ENCODE peak calls at places on chromosome 16, in four cellular contexts. I is CD8-positive, alpha-beta T cell; E is AG04450; M is heart right ventricle. C is an unnamed sample.

GRCh38 chr16:88972349-88972748 is 4.7 kb downstream of the CBFA2T3 start:
- DNase-seq in I (no peak), E (no peak), M (no peak), C (no peak)

GRCh38 chr16:69260019-69260418 is 51.1 kb upstream of the VPS4A start:
- DNase-seq in I (no peak), E (no peak), M (no peak), C (no peak)

GRCh38 chr16:86523166-86523740 is 12.9 kb downstream of the FOXF1 start:
- DNase-seq in I (no peak), E (no peak), M (no peak), C (no peak)

GRCh38 chr16:1537763-1538289 is 4.4 kb downstream of the TMEM204 start:
- DNase-seq in I (peak), E (no peak), M (peak), C (no peak)

GRCh38 chr16:4537376-4538066 is 1.1 kb downstream of the CDIP1 start:
- DNase-seq in I (no peak), E (no peak), M (peak), C (no peak)

GRCh38 chr16:57235128-57236092 is 9.6 kb upstream of the ARL2BP start:
- DNase-seq in I (no peak), E (peak), M (no peak), C (no peak)

GRCh38 chr16:75250089-75250808 is 1.2 kb downstream of the BCAR1 start:
- DNase-seq in I (no peak), E (no peak), M (peak), C (no peak)

GRCh38 chr16:57372372-57373116 is at the start of gene CX3CL1:
- DNase-seq in I (no peak), E (no peak), M (peak), C (no peak)

GRCh38 chr16:31537362-31537921 is 9.7 kb downstream of the AHSP start:
- DNase-seq in I (no peak), E (no peak), M (peak), C (no peak)

GRCh38 chr16:4218202-4218601 is 23.7 kb downstream of the SRL start:
- DNase-seq in I (no peak), E (no peak), M (no peak), C (no peak)

GRCh38 chr16:23369416-23369815 is 67.3 kb downstream of the SCNN1B start:
- DNase-seq in I (no peak), E (no peak), M (no peak), C (no peak)

GRCh38 chr16:51374790-51375189 is 223.7 kb upstream of the SALL1 start:
- DNase-seq in I (no peak), E (no peak), M (no peak), C (no peak)

GRCh38 chr16:51374346-51374745 is 223.3 kb upstream of the SALL1 start:
- DNase-seq in I (no peak), E (peak), M (no peak), C (peak)

GRCh38 chr16:51376080-51376479 is 225.0 kb upstream of the SALL1 start:
- DNase-seq in I (no peak), E (no peak), M (no peak), C (no peak)
- TF ChIP-seq CTCF in I (no peak), E (peak), M (no peak), C (no peak)

DNA sequence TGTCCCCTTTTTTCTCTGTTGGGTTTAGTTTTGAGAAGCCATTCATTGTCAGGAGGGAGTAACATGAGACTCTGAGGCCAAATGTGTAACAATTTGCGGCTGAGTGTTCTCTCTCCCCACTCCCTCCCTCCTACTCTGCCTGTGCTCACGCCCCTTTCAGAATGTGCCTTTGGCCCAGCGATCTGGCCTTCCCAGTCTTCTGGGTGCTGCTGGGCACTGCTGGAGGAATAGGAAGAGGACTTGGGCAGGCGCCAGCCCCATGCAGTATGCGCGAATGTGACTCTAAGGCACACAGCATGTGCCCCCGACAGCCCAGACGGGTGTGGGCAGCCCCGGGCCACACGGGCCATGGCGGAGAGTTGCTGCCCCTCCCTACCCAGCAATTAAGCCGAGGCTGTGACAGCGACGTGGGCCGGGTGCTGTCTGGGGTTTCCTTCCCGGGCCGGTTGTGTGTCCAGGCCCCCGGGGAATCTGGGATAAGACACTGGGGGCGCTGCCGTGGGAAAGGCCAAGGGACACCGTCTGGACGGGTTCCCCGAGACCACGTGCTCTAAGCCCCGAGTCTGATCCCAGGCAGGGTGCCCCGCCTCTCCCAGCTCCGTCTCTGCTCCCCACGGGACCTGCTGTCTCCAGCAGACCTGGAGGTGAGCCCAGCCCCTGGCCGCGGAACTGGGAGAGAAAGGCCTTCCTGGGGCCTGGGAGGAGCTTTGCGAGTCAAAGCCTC is 92.4 kb downstream of the IRX3 start:
- DNase-seq in I (no peak), E (no peak), M (peak), C (no peak)
- H3K4me3 ChIP-seq in I (no peak), E (no peak), M (peak), C (peak)

GRCh38 chr16:67100569-67101300 is 9.0 kb upstream of the PHAF1 start:
- DNase-seq in I (no peak), E (no peak), M (no peak), C (no peak)
- TF ChIP-seq CTCF in I (peak), E (peak), M (peak), C (peak)

DNA sequence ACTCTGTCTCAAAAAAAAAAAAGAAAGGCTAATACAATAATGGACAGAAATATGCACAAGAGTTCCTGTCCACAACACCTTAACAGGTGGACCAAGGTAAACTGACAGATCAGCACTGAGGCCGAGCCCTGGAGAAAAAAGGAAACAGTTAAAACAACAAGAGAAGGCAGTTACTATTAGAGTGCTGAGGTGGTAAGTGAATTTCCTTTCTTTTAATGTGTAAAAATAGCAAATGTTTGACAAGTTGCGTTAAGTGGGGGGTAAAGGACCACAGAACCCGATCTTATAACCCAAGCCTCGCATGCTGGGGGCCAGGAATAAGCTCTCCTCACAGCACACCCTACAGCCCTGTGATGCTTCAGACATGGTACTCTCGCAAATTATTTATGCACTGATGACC is 24.8 kb downstream of the TXNDC11 start:
- DNase-seq in I (no peak), E (no peak), M (no peak), C (no peak)
- H3K4me3 ChIP-seq in I (no peak), E (no peak), M (no peak), C (no peak)

GRCh38 chr16:62058412-62058811 is 22.2 kb upstream of the CDH8 start:
- DNase-seq in I (no peak), E (no peak), M (no peak), C (no peak)
- TF ChIP-seq CTCF in I (no peak), E (no peak), M (no peak), C (no peak)

GRCh38 chr16:58832496-58832895 is 98.4 kb upstream of the GOT2 start:
- DNase-seq in I (no peak), E (no peak), M (no peak), C (no peak)

DNA sequence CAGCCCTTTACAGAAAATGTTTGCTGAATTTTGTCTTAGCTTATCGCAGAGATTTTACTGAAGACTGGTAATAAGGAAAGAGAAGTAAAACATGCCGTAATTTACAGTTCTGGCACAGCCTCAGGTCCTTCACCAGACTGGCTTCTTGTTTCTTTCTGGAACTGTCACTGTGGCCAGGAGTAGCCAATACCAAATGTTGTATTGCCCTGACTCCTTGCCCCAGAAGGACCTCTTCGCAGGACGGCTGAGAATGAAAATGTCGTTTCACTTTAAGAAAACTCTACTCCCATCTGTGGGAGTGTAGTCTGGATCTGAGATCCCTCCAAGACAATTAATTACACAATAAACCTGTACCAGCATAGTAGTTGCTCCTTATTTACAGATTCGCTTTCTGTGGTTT is 95.0 kb upstream of the GOT2 start:
- DNase-seq in I (no peak), E (no peak), M (no peak), C (no peak)
- H3K4me3 ChIP-seq in I (no peak), E (no peak), M (no peak), C (no peak)

DNA sequence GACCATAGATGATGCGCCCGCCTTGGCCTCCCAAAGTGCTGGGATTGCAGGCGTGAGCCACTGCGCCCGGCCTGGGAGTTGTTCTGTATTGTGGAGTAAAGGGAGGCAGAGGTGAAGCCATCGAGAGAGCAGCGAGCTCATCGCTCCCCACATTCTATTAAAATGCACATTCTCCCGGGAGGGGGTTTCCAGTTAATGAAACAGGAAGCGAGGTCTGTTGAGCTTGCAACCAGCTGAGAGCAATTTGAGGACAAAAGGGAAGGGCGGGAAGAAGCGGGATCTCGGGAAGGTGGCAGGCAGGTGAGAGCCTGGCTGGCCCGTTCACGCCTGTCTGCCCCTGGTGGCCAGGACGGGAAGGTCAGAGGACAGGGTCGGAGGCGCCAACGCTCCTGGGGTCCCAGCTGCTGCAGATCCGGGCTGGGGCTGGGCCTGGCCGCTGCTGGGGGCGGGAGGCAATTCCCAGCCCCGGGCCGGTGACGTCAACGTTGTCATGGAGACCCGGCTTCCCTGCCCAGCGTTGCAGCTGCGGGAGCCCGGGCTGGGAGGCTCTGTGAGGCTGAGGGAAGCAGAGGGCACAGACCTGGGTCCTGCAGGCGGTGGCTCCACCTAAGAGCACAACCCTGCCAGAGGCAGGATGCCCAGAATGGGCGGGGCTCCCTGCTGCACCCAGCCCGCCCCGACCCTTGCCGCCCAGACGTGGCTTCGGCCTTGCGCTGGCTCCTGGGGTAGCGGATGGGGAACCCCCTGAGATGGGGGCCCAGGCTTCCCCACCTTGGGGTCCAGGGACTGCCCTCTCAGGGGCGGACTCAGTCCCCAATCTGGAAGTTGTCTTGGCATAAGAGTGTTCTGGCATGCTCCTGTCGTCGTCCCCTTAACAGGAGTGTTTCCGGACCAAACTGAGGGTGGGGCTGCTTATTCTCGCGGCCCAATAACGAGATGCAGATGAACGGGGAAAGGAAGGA is 48.7 kb upstream of the PLCG2 start:
- DNase-seq in I (peak), E (no peak), M (peak), C (peak)
- TF ChIP-seq CTCF in I (peak), E (peak), M (peak), C (peak)

GRCh38 chr16:7304257-7304656 is 28.4 kb upstream of the RBFOX1 start:
- DNase-seq in I (no peak), E (no peak), M (no peak), C (no peak)
- H3K4me3 ChIP-seq in I (no peak), E (no peak), M (peak), C (no peak)